ENCODE peak calls at places on chromosomes 2 and 18, in six cellular contexts. H, U, Q, X, F and N are unnamed samples.

GRCh38 chr2:236876642-236877041 is 209.0 kb upstream of the COPS8 start:
- DNase-seq in Q (peak), X (no peak), U (no peak), F (no peak), H (no peak), N (no peak)

GRCh38 chr2:239951117-239951734 is 73.9 kb downstream of the NDUFA10 start:
- DNase-seq in Q (no peak), H (peak), X (no peak), U (no peak), F (no peak), N (no peak)

GRCh38 chr18:48367557-48367956 is 41.6 kb downstream of the ZBTB7C start:
- DNase-seq in F (no peak), X (no peak), H (no peak), U (no peak), Q (no peak), N (no peak)

GRCh38 chr2:28624798-28625701 is 126.6 kb upstream of the PPP1CB start:
- DNase-seq in H (no peak), U (no peak), F (no peak), Q (no peak), X (peak), N (no peak)

GRCh38 chr2:240466579-240467148 is 31.2 kb downstream of the GPC1 start:
- DNase-seq in H (peak), U (no peak), Q (no peak), X (no peak), F (no peak), N (no peak)

GRCh38 chr2:131058214-131058613 is 35.0 kb downstream of the FAM168B start:
- DNase-seq in U (no peak), X (no peak), F (no peak), H (no peak), Q (no peak), N (no peak)

GRCh38 chr2:162074937-162075688 is 1.1 kb upstream of the DPP4 start:
- DNase-seq in X (no peak), H (no peak), U (no peak), F (no peak), Q (peak), N (no peak)

GRCh38 chr2:222311321-222311977 is 12.7 kb upstream of the PAX3 start:
- DNase-seq in U (no peak), X (no peak), H (no peak), F (no peak), Q (no peak), N (no peak)

GRCh38 chr2:98805412-98806265 is 74.7 kb upstream of the MGAT4A start:
- DNase-seq in X (no peak), Q (no peak), H (no peak), F (no peak), U (peak), N (no peak)

GRCh38 chr2:221254281-221254680 is 317.8 kb downstream of the EPHA4 start:
- DNase-seq in X (no peak), U (no peak), H (no peak), F (no peak), Q (no peak), N (no peak)

GRCh38 chr2:62372824-62373223 is 133.2 kb downstream of the TMEM17 start:
- DNase-seq in H (no peak), X (no peak), Q (no peak), U (no peak), F (no peak), N (no peak)

GRCh38 chr2:213104089-213104902 is 47.1 kb downstream of the IKZF2 start:
- DNase-seq in Q (no peak), U (no peak), H (no peak), X (no peak), F (no peak), N (no peak)

GRCh38 chr2:72141032-72141645 is 6.5 kb downstream of the CYP26B1 start:
- DNase-seq in Q (no peak), H (peak), F (no peak), U (no peak), X (no peak), N (no peak)

GRCh38 chr2:12776457-12777049 is 59.8 kb downstream of the TRIB2 start:
- DNase-seq in F (no peak), X (no peak), U (no peak), Q (no peak), H (no peak), N (no peak)

GRCh38 chr2:17166506-17166905 is 351.7 kb downstream of the RAD51AP2 start:
- DNase-seq in H (no peak), U (peak), X (no peak), Q (peak), F (no peak), N (no peak)

GRCh38 chr18:48920408-48921038 is 30.2 kb downstream of the SMAD7 start:
- DNase-seq in Q (no peak), F (no peak), X (no peak), U (no peak), H (peak), N (no peak)

GRCh38 chr18:79523738-79524180 is 128.0 kb downstream of the NFATC1 start:
- DNase-seq in H (no peak), F (no peak), U (no peak), Q (no peak), X (peak), N (no peak)

GRCh38 chr2:105573910-105574655 is 170.6 kb upstream of the NCK2 start:
- DNase-seq in F (no peak), Q (no peak), X (no peak), H (no peak), U (no peak), N (no peak)

GRCh38 chr2:150222317-150222716 is 265.1 kb downstream of the RND3 start:
- DNase-seq in H (no peak), F (no peak), Q (no peak), U (no peak), X (no peak), N (no peak)

GRCh38 chr2:129936334-129936934 is 43.0 kb upstream of the RAB6C start:
- DNase-seq in F (no peak), H (no peak), U (no peak), X (no peak), Q (peak), N (no peak)

GRCh38 chr2:239371726-239372686 is 28.8 kb downstream of the HDAC4 start:
- DNase-seq in Q (no peak), F (no peak), U (no peak), H (peak), X (no peak), N (no peak)

GRCh38 chr2:111930875-111931274 is 32.5 kb downstream of the MERTK start:
- DNase-seq in U (peak), Q (no peak), F (no peak), X (no peak), H (no peak), N (peak)

GRCh38 chr2:60215295-60215990 is 338.0 kb downstream of the BCL11A start:
- DNase-seq in X (no peak), F (no peak), Q (no peak), U (no peak), H (no peak), N (no peak)

GRCh38 chr2:208406474-208407451 is at the start of gene PTH2R:
- DNase-seq in Q (peak), F (no peak), U (no peak), H (no peak), X (no peak), N (no peak)

GRCh38 chr2:205800804-205801203 is 118.5 kb downstream of the NRP2 start:
- DNase-seq in H (no peak), U (no peak), Q (no peak), F (no peak), X (no peak), N (no peak)